ENCODE peak calls at places on chromosomes 13 and 19, in five cellular contexts. F, Z, D, B and V are unnamed samples.

GRCh38 chr19:19113040-19113541 is 25.2 kb downstream of the TMEM161A start:
- DNase-seq in F (peak; percentile 63), Z (no peak), D (no peak), B (peak; percentile 75), V (peak; percentile 62)

GRCh38 chr19:42176649-42176989 is 40.9 kb downstream of the DEDD2 start:
- DNase-seq in F (no peak), Z (no peak), D (no peak), B (no peak), V (peak; percentile 82)

GRCh38 chr19:46573679-46574522 is 27.2 kb upstream of the CALM3 start:
- DNase-seq in F (no peak), Z (no peak), D (no peak), B (peak; percentile 13), V (no peak)

GRCh38 chr19:18110833-18111232 is 13.3 kb downstream of the MAST3 start:
- DNase-seq in F (no peak), Z (no peak), D (no peak), B (no peak), V (no peak)

GRCh38 chr13:74135306-74136088 is 1.3 kb upstream of the KLF12 start:
- DNase-seq in F (peak; percentile 38), Z (no peak), D (no peak), B (no peak), V (peak; percentile 92)

GRCh38 chr13:30618186-30618937 is 642 bp downstream of the USPL1 start:
- DNase-seq in F (peak; percentile 6), Z (no peak), D (no peak), B (peak; percentile 4), V (no peak)

GRCh38 chr19:13165091-13165997 is 15.1 kb downstream of the IER2 start:
- DNase-seq in F (no peak), Z (no peak), D (no peak), B (no peak), V (no peak)

GRCh38 chr13:90690458-90691063 is 656.9 kb upstream of the MIR17HG start:
- DNase-seq in F (no peak), Z (no peak), D (no peak), B (no peak), V (no peak)

GRCh38 chr19:49157445-49158224 is at the start of gene TRPM4:
- DNase-seq in F (peak; percentile 94), Z (peak; percentile 62), D (no peak), B (peak; percentile 61), V (peak; percentile 92)

GRCh38 chr13:98717256-98717655 is 35.2 kb downstream of the SLC15A1 start:
- DNase-seq in F (no peak), Z (no peak), D (no peak), B (no peak), V (no peak)

GRCh38 chr19:28594737-28595136 is 618.2 kb downstream of the UQCRFS1 start:
- DNase-seq in F (no peak), Z (no peak), D (no peak), B (no peak), V (no peak)
- TF ChIP-seq SIN3A in F (no peak), Z (no peak), D (no peak), B (no peak), V (no peak)

DNA sequence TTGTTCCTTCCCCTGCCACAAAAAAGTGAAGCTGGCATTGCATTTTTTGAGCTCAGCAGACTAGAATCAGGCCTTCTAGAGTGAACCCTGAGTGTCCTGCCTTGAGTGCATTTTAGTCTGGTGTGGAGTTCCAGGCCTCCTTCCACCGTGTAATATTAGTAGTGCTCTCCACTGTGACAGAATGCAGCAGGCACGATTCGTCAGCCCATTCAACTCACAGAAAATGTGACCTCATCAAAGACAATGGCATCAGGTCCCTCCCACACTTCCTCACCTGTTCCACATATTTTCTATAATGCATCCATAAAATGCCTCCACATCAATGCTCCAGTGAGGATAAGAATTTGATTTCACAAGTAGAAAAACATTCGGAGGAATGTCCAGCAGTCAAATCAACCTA is 227.6 kb downstream of the FGF9 start:
- DNase-seq in F (no peak), Z (no peak), D (no peak), B (no peak), V (no peak)
- TF ChIP-seq SIN3A in F (no peak), Z (no peak), D (no peak), B (no peak), V (no peak)

DNA sequence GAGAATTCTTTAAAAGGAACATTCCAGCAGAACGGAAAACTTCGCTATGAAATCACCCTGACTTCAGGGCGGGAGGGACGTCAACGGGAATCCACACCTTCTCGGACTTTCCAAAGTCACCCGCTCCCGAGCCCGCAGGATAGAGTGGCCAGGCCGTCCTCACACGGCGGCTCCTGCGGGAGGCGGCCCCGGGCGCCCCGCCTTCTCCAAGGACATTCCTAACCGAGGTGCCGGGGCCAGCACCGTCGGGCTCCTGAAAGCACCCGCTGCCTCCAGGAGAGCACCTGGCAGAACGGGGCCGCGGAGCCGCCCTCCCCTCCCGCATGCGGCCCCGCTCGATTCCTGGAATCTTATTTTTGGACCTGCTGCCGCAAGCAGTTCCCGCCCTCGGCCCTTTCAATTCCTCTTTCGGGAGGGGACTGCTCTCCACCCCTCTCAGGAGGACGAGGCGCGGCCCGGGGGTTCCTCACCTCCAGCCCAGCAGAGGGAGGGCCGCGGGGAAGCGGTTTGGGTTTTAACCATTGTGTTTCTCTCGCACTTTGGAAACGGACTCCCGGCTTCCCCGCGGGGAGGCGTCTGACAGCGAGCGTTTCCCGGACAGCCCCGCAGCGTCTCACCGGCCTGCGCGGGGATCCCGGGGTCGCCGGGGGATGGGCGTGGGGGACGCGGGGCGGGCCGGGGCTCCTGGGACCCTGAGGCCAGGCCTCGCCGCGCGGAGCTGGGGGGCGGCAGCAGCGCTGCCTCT is 938 bp downstream of the GAS6 start:
- DNase-seq in F (peak; percentile 59), Z (no peak), D (no peak), B (no peak), V (peak; percentile 56)
- TF ChIP-seq SIN3A in F (no peak), Z (no peak), D (no peak), B (no peak), V (no peak)

GRCh38 chr13:63044617-63045016 is 1629.0 kb upstream of the PCDH20 start:
- DNase-seq in F (no peak), Z (no peak), D (no peak), B (no peak), V (no peak)
- TF ChIP-seq SIN3A in F (no peak), Z (no peak), D (no peak), B (no peak), V (no peak)